ENCODE peak calls at places on chromosomes 3 and 15, in six cellular contexts. C is dorsolateral prefrontal cortex, G is WERI-Rb-1, Q is ovary, O is breast epithelium, A is right atrium auricular region. T is an unnamed sample.

GRCh38 chr3:145557405-145557804 is 603.6 kb downstream of the PLOD2 start:
- DNase-seq in Q (no peak), C (no peak), A (no peak), G (no peak), O (no peak), T (no peak)

GRCh38 chr15:91049378-91050127 is 27.2 kb upstream of the VPS33B start:
- DNase-seq in O (peak), Q (peak), G (peak), C (peak), A (peak), T (peak)

GRCh38 chr3:69649120-69649519 is 90.1 kb upstream of the MITF start:
- DNase-seq in A (no peak), G (no peak), O (no peak), C (no peak), Q (no peak), T (no peak)

GRCh38 chr3:33075996-33076395 is 20.9 kb downstream of the GLB1 start:
- DNase-seq in G (no peak), Q (no peak), C (no peak), A (no peak), O (no peak), T (no peak)

GRCh38 chr3:51386159-51386851 is 1.2 kb downstream of the MANF start:
- DNase-seq in Q (no peak), G (no peak), A (peak), O (no peak), C (no peak), T (no peak)

GRCh38 chr3:22360977-22361376 is 610.0 kb upstream of the ZNF385D start:
- DNase-seq in A (no peak), O (no peak), C (no peak), G (no peak), Q (no peak), T (no peak)

GRCh38 chr3:66481071-66482001 is 19.5 kb downstream of the LRIG1 start:
- DNase-seq in A (no peak), C (no peak), O (no peak), Q (no peak), G (no peak), T (no peak)

GRCh38 chr3:195808741-195809290 is 2.9 kb downstream of the MUC4 start:
- DNase-seq in Q (no peak), A (no peak), G (no peak), O (no peak), C (no peak), T (no peak)

GRCh38 chr3:52298147-52299098 is 10.8 kb downstream of the GLYCTK start:
- DNase-seq in O (no peak), A (no peak), C (no peak), G (peak), Q (peak), T (peak)

GRCh38 chr3:154139996-154140436 is 18.8 kb downstream of the ARHGEF26 start:
- DNase-seq in A (no peak), G (no peak), O (no peak), C (no peak), Q (no peak), T (no peak)

GRCh38 chr3:101070260-101071121 is 77.3 kb upstream of the ABI3BP start:
- DNase-seq in G (peak), C (no peak), Q (no peak), A (no peak), O (no peak), T (peak)

GRCh38 chr15:29859981-29860745 is 37.9 kb upstream of the TJP1 start:
- DNase-seq in O (no peak), A (no peak), C (no peak), G (no peak), Q (no peak), T (no peak)

GRCh38 chr3:109985942-109986555 is 648.7 kb upstream of the DPPA4 start:
- DNase-seq in O (no peak), C (no peak), Q (no peak), A (no peak), G (no peak), T (no peak)

GRCh38 chr3:56133423-56133822 is 334.8 kb downstream of the ERC2 start:
- DNase-seq in Q (no peak), O (no peak), A (no peak), C (no peak), G (no peak), T (no peak)

GRCh38 chr3:186653984-186654383 is 11.8 kb upstream of the HRG start:
- DNase-seq in Q (no peak), C (no peak), O (no peak), A (no peak), G (peak), T (peak)

GRCh38 chr15:100873029-100873677 is 6.5 kb upstream of the ALDH1A3 start:
- DNase-seq in O (peak), A (peak), Q (peak), C (peak), G (peak), T (peak)

GRCh38 chr3:80769683-80770082 is 991.8 kb downstream of the GBE1 start:
- DNase-seq in O (no peak), A (no peak), C (no peak), G (no peak), Q (no peak), T (no peak)

GRCh38 chr3:80770106-80771079 is 991.1 kb downstream of the GBE1 start:
- DNase-seq in Q (no peak), O (no peak), C (no peak), A (no peak), G (no peak), T (no peak)

GRCh38 chr3:80771085-80771484 is 990.4 kb downstream of the GBE1 start:
- DNase-seq in G (no peak), O (no peak), A (no peak), C (no peak), Q (no peak), T (no peak)

GRCh38 chr3:80767599-80767998 is 993.8 kb downstream of the GBE1 start:
- DNase-seq in C (no peak), A (no peak), Q (no peak), G (no peak), O (no peak), T (no peak)
- TF ChIP-seq CTCF in C (no peak), A (no peak), Q (no peak), G (no peak), O (no peak), T (no peak)

GRCh38 chr3:49124991-49125670 is 4.5 kb upstream of the USP19 start:
- DNase-seq in A (no peak), C (peak), O (no peak), G (peak), Q (no peak), T (peak)
- TF ChIP-seq CTCF in A (no peak), C (no peak), O (no peak), G (peak), Q (no peak), T (no peak)

GRCh38 chr3:21216598-21216997 is 534.4 kb downstream of the ZNF385D start:
- DNase-seq in Q (no peak), A (no peak), O (no peak), C (no peak), G (peak), T (no peak)
- TF ChIP-seq CTCF in Q (no peak), A (no peak), O (no peak), C (no peak), G (peak), T (peak)

DNA sequence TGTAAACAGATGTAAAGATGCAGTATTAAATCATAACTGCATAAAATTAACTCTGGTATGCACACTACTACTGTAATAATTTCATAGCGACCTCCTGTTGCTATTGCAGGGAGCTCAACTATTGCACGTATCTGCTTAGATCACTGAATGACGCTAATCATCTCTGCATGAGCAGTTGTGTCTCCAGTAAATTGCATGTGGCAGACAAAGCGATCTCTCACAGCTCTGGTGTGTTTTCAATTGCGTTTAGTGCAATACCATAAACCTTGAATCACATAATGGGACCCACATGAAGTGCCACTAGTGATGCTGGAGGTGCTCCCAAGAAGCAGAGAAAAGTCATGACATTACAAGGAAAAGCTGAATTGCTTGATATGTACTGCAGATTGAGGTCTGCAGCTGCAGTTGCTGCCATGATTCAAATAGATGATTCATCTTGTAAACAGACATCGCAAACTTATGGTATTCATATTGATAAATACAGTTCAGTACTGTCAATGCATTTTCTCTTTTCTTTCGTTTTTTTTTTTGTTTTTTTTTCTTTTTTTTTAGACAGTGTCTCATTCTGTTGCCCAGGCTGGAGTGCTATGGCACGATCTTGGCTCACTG is 30.2 kb upstream of the LCTL start:
- DNase-seq in O (no peak), Q (no peak), G (no peak), A (no peak), C (no peak), T (no peak)
- TF ChIP-seq CTCF in O (no peak), Q (no peak), G (no peak), A (no peak), C (no peak), T (no peak)